ENCODE peak calls at places on chromosomes 2 and 18, in seven cellular contexts. One of them, this sample, is unnamed.

GRCh38 chr2:133458280-133458679 is 110.0 kb downstream of the NCKAP5 start:
- DNase-seq in cardiac fibroblast: peak; percentile 74
- DNase-seq in stomach: no peak
- DNase-seq in CD4-positive, alpha-beta memory T cell: no peak
- DNase-seq in dorsolateral prefrontal cortex: no peak
- DNase-seq in lower lobe of right lung: no peak
- DNase-seq in CD8-positive, alpha-beta memory T cell: no peak
- DNase-seq in this sample: no peak

GRCh38 chr2:88826399-88826798 is 134.9 kb downstream of the RPIA start:
- DNase-seq in cardiac fibroblast: peak; percentile 10
- DNase-seq in stomach: no peak
- DNase-seq in CD4-positive, alpha-beta memory T cell: no peak
- DNase-seq in dorsolateral prefrontal cortex: no peak
- DNase-seq in lower lobe of right lung: no peak
- DNase-seq in CD8-positive, alpha-beta memory T cell: no peak
- DNase-seq in this sample: no peak

GRCh38 chr2:142670362-142670761 is 207.1 kb upstream of the KYNU start:
- DNase-seq in cardiac fibroblast: no peak
- DNase-seq in stomach: no peak
- DNase-seq in CD4-positive, alpha-beta memory T cell: no peak
- DNase-seq in dorsolateral prefrontal cortex: no peak
- DNase-seq in lower lobe of right lung: no peak
- DNase-seq in CD8-positive, alpha-beta memory T cell: no peak
- DNase-seq in this sample: no peak

GRCh38 chr2:31055938-31056337 is 82.3 kb downstream of the GALNT14 start:
- DNase-seq in cardiac fibroblast: no peak
- DNase-seq in stomach: no peak
- DNase-seq in CD4-positive, alpha-beta memory T cell: no peak
- DNase-seq in dorsolateral prefrontal cortex: no peak
- DNase-seq in lower lobe of right lung: no peak
- DNase-seq in CD8-positive, alpha-beta memory T cell: no peak
- DNase-seq in this sample: no peak

GRCh38 chr2:156719036-156719435 is 282.9 kb downstream of the GPD2 start:
- DNase-seq in cardiac fibroblast: no peak
- DNase-seq in stomach: no peak
- DNase-seq in CD4-positive, alpha-beta memory T cell: no peak
- DNase-seq in dorsolateral prefrontal cortex: no peak
- DNase-seq in lower lobe of right lung: no peak
- DNase-seq in CD8-positive, alpha-beta memory T cell: no peak
- DNase-seq in this sample: no peak

GRCh38 chr2:105783151-105783738 is 38.5 kb downstream of the NCK2 start:
- DNase-seq in cardiac fibroblast: no peak
- DNase-seq in stomach: no peak
- DNase-seq in CD4-positive, alpha-beta memory T cell: no peak
- DNase-seq in dorsolateral prefrontal cortex: no peak
- DNase-seq in lower lobe of right lung: no peak
- DNase-seq in CD8-positive, alpha-beta memory T cell: peak; percentile 30
- DNase-seq in this sample: no peak

GRCh38 chr2:211014376-211014775 is 458.0 kb downstream of the CPS1 start:
- DNase-seq in cardiac fibroblast: no peak
- DNase-seq in stomach: no peak
- DNase-seq in CD4-positive, alpha-beta memory T cell: no peak
- DNase-seq in dorsolateral prefrontal cortex: no peak
- DNase-seq in lower lobe of right lung: no peak
- DNase-seq in CD8-positive, alpha-beta memory T cell: no peak
- DNase-seq in this sample: no peak

GRCh38 chr18:73962251-73962650 is 185.4 kb downstream of the FBXO15 start:
- DNase-seq in cardiac fibroblast: peak; percentile 9
- DNase-seq in stomach: no peak
- DNase-seq in CD4-positive, alpha-beta memory T cell: no peak
- DNase-seq in dorsolateral prefrontal cortex: no peak
- DNase-seq in lower lobe of right lung: no peak
- DNase-seq in CD8-positive, alpha-beta memory T cell: no peak
- DNase-seq in this sample: no peak

GRCh38 chr2:194126418-194126817 is 1530.6 kb upstream of the SLC39A10 start:
- DNase-seq in cardiac fibroblast: no peak
- DNase-seq in stomach: no peak
- DNase-seq in CD4-positive, alpha-beta memory T cell: no peak
- DNase-seq in dorsolateral prefrontal cortex: no peak
- DNase-seq in lower lobe of right lung: no peak
- DNase-seq in CD8-positive, alpha-beta memory T cell: no peak
- DNase-seq in this sample: no peak

GRCh38 chr2:46335404-46335965 is 38.3 kb downstream of the EPAS1 start:
- DNase-seq in cardiac fibroblast: peak; percentile 93
- DNase-seq in stomach: no peak
- DNase-seq in CD4-positive, alpha-beta memory T cell: no peak
- DNase-seq in dorsolateral prefrontal cortex: no peak
- DNase-seq in lower lobe of right lung: peak; percentile 61
- DNase-seq in CD8-positive, alpha-beta memory T cell: no peak
- DNase-seq in this sample: peak; percentile 44

GRCh38 chr2:26668041-26668440 is 24.5 kb upstream of the KCNK3 start:
- DNase-seq in cardiac fibroblast: no peak
- DNase-seq in stomach: no peak
- DNase-seq in CD4-positive, alpha-beta memory T cell: no peak
- DNase-seq in dorsolateral prefrontal cortex: no peak
- DNase-seq in lower lobe of right lung: no peak
- DNase-seq in CD8-positive, alpha-beta memory T cell: no peak
- DNase-seq in this sample: no peak

GRCh38 chr2:127155901-127156300 is 48.9 kb upstream of the BIN1 start:
- DNase-seq in cardiac fibroblast: peak; percentile 65
- DNase-seq in stomach: no peak
- DNase-seq in CD4-positive, alpha-beta memory T cell: no peak
- DNase-seq in dorsolateral prefrontal cortex: no peak
- DNase-seq in lower lobe of right lung: no peak
- DNase-seq in CD8-positive, alpha-beta memory T cell: no peak
- DNase-seq in this sample: peak; percentile 75

GRCh38 chr2:172106128-172106961 is 3.6 kb upstream of the DLX2 start:
- DNase-seq in cardiac fibroblast: peak; percentile 62
- DNase-seq in stomach: no peak
- DNase-seq in CD4-positive, alpha-beta memory T cell: no peak
- DNase-seq in dorsolateral prefrontal cortex: no peak
- DNase-seq in lower lobe of right lung: no peak
- DNase-seq in CD8-positive, alpha-beta memory T cell: no peak
- DNase-seq in this sample: peak; percentile 20

GRCh38 chr18:37450434-37451133 is 115.0 kb downstream of the CELF4 start:
- DNase-seq in cardiac fibroblast: no peak
- DNase-seq in stomach: no peak
- DNase-seq in CD4-positive, alpha-beta memory T cell: no peak
- DNase-seq in dorsolateral prefrontal cortex: no peak
- DNase-seq in lower lobe of right lung: no peak
- DNase-seq in CD8-positive, alpha-beta memory T cell: no peak
- DNase-seq in this sample: peak; percentile 70

GRCh38 chr18:54223568-54224241 is 764 bp downstream of the MBD2 start:
- DNase-seq in cardiac fibroblast: peak; percentile 93
- DNase-seq in stomach: peak; percentile 69
- DNase-seq in CD4-positive, alpha-beta memory T cell: peak; percentile 14
- DNase-seq in dorsolateral prefrontal cortex: peak; percentile 4
- DNase-seq in lower lobe of right lung: peak; percentile 63
- DNase-seq in CD8-positive, alpha-beta memory T cell: no peak
- DNase-seq in this sample: peak; percentile 70

GRCh38 chr2:88121678-88122077 is 6.2 kb downstream of the FABP1 start:
- DNase-seq in cardiac fibroblast: no peak
- DNase-seq in stomach: no peak
- DNase-seq in CD4-positive, alpha-beta memory T cell: no peak
- DNase-seq in dorsolateral prefrontal cortex: no peak
- DNase-seq in lower lobe of right lung: no peak
- DNase-seq in CD8-positive, alpha-beta memory T cell: no peak
- DNase-seq in this sample: no peak

GRCh38 chr2:203823179-203823578 is 44.4 kb upstream of the CTLA4 start:
- DNase-seq in cardiac fibroblast: no peak
- DNase-seq in stomach: no peak
- DNase-seq in CD4-positive, alpha-beta memory T cell: no peak
- DNase-seq in dorsolateral prefrontal cortex: no peak
- DNase-seq in lower lobe of right lung: no peak
- DNase-seq in CD8-positive, alpha-beta memory T cell: no peak
- DNase-seq in this sample: no peak

GRCh38 chr2:189254268-189254883 is 74.8 kb upstream of the COL5A2 start:
- DNase-seq in cardiac fibroblast: peak; percentile 70
- DNase-seq in stomach: no peak
- DNase-seq in CD4-positive, alpha-beta memory T cell: no peak
- DNase-seq in dorsolateral prefrontal cortex: no peak
- DNase-seq in lower lobe of right lung: peak; percentile 44
- DNase-seq in CD8-positive, alpha-beta memory T cell: no peak
- DNase-seq in this sample: peak; percentile 69

GRCh38 chr2:105671156-105671555 is 73.6 kb upstream of the NCK2 start:
- DNase-seq in cardiac fibroblast: peak; percentile 73
- DNase-seq in stomach: no peak
- DNase-seq in CD4-positive, alpha-beta memory T cell: no peak
- DNase-seq in dorsolateral prefrontal cortex: peak; percentile 28
- DNase-seq in lower lobe of right lung: no peak
- DNase-seq in CD8-positive, alpha-beta memory T cell: no peak
- DNase-seq in this sample: peak; percentile 51

GRCh38 chr2:26273501-26273900 is 28.8 kb downstream of the HADHB start:
- DNase-seq in cardiac fibroblast: peak; percentile 32
- DNase-seq in stomach: no peak
- DNase-seq in CD4-positive, alpha-beta memory T cell: no peak
- DNase-seq in dorsolateral prefrontal cortex: no peak
- DNase-seq in lower lobe of right lung: no peak
- DNase-seq in CD8-positive, alpha-beta memory T cell: no peak
- DNase-seq in this sample: no peak

GRCh38 chr2:29060491-29060890 is 13.8 kb downstream of the PCARE start:
- DNase-seq in cardiac fibroblast: no peak
- DNase-seq in stomach: no peak
- DNase-seq in CD4-positive, alpha-beta memory T cell: no peak
- DNase-seq in dorsolateral prefrontal cortex: no peak
- DNase-seq in lower lobe of right lung: no peak
- DNase-seq in CD8-positive, alpha-beta memory T cell: no peak
- DNase-seq in this sample: no peak

GRCh38 chr2:84856785-84857184 is 24.1 kb downstream of the TRABD2A start:
- DNase-seq in cardiac fibroblast: no peak
- DNase-seq in stomach: no peak
- DNase-seq in CD4-positive, alpha-beta memory T cell: no peak
- DNase-seq in dorsolateral prefrontal cortex: no peak
- DNase-seq in lower lobe of right lung: no peak
- DNase-seq in CD8-positive, alpha-beta memory T cell: no peak
- DNase-seq in this sample: no peak

GRCh38 chr18:34978953-34979608 is 62.1 kb upstream of the MAPRE2 start:
- DNase-seq in cardiac fibroblast: peak; percentile 93
- DNase-seq in stomach: peak; percentile 72
- DNase-seq in CD4-positive, alpha-beta memory T cell: peak; percentile 15
- DNase-seq in dorsolateral prefrontal cortex: peak; percentile 49
- DNase-seq in lower lobe of right lung: peak; percentile 58
- DNase-seq in CD8-positive, alpha-beta memory T cell: peak; percentile 32
- DNase-seq in this sample: peak; percentile 60

GRCh38 chr2:151771599-151772358 is 37.5 kb upstream of the NEB start:
- DNase-seq in cardiac fibroblast: peak; percentile 34
- DNase-seq in stomach: no peak
- DNase-seq in CD4-positive, alpha-beta memory T cell: no peak
- DNase-seq in dorsolateral prefrontal cortex: no peak
- DNase-seq in lower lobe of right lung: peak; percentile 50
- DNase-seq in CD8-positive, alpha-beta memory T cell: no peak
- DNase-seq in this sample: peak; percentile 60

GRCh38 chr2:120367221-120367620 is 21.3 kb downstream of the INHBB start:
- DNase-seq in cardiac fibroblast: no peak
- DNase-seq in stomach: no peak
- DNase-seq in CD4-positive, alpha-beta memory T cell: no peak
- DNase-seq in dorsolateral prefrontal cortex: no peak
- DNase-seq in lower lobe of right lung: no peak
- DNase-seq in CD8-positive, alpha-beta memory T cell: no peak
- DNase-seq in this sample: no peak
- H3K4me3 ChIP-seq in cardiac fibroblast: no peak overlapping the region
- H3K4me3 ChIP-seq in stomach: no peak overlapping the region
- H3K4me3 ChIP-seq in CD4-positive, alpha-beta memory T cell: no peak overlapping the region
- H3K4me3 ChIP-seq in dorsolateral prefrontal cortex: no peak overlapping the region
- H3K4me3 ChIP-seq in lower lobe of right lung: no peak overlapping the region
- H3K4me3 ChIP-seq in CD8-positive, alpha-beta memory T cell: no peak overlapping the region
- H3K4me3 ChIP-seq in this sample: no peak overlapping the region

GRCh38 chr2:183868707-183869106 is 729.6 kb upstream of the ZNF804A start:
- DNase-seq in cardiac fibroblast: peak; percentile 11
- DNase-seq in stomach: no peak
- DNase-seq in CD4-positive, alpha-beta memory T cell: no peak
- DNase-seq in dorsolateral prefrontal cortex: no peak
- DNase-seq in lower lobe of right lung: no peak
- DNase-seq in CD8-positive, alpha-beta memory T cell: no peak
- DNase-seq in this sample: no peak

GRCh38 chr2:183866666-183867065 is 731.7 kb upstream of the ZNF804A start:
- DNase-seq in cardiac fibroblast: no peak
- DNase-seq in stomach: no peak
- DNase-seq in CD4-positive, alpha-beta memory T cell: no peak
- DNase-seq in dorsolateral prefrontal cortex: no peak
- DNase-seq in lower lobe of right lung: no peak
- DNase-seq in CD8-positive, alpha-beta memory T cell: no peak
- DNase-seq in this sample: no peak

GRCh38 chr2:183872131-183872530 is 726.2 kb upstream of the ZNF804A start:
- DNase-seq in cardiac fibroblast: no peak
- DNase-seq in stomach: no peak
- DNase-seq in CD4-positive, alpha-beta memory T cell: no peak
- DNase-seq in dorsolateral prefrontal cortex: no peak
- DNase-seq in lower lobe of right lung: no peak
- DNase-seq in CD8-positive, alpha-beta memory T cell: no peak
- DNase-seq in this sample: no peak

GRCh38 chr2:183867206-183867605 is 731.1 kb upstream of the ZNF804A start:
- DNase-seq in cardiac fibroblast: no peak
- DNase-seq in stomach: no peak
- DNase-seq in CD4-positive, alpha-beta memory T cell: no peak
- DNase-seq in dorsolateral prefrontal cortex: no peak
- DNase-seq in lower lobe of right lung: no peak
- DNase-seq in CD8-positive, alpha-beta memory T cell: no peak
- DNase-seq in this sample: no peak

GRCh38 chr2:183868153-183868552 is 730.2 kb upstream of the ZNF804A start:
- DNase-seq in cardiac fibroblast: no peak
- DNase-seq in stomach: no peak
- DNase-seq in CD4-positive, alpha-beta memory T cell: no peak
- DNase-seq in dorsolateral prefrontal cortex: no peak
- DNase-seq in lower lobe of right lung: no peak
- DNase-seq in CD8-positive, alpha-beta memory T cell: no peak
- DNase-seq in this sample: no peak
- H3K4me3 ChIP-seq in cardiac fibroblast: no peak overlapping the region
- H3K4me3 ChIP-seq in stomach: no peak overlapping the region
- H3K4me3 ChIP-seq in CD4-positive, alpha-beta memory T cell: no peak overlapping the region
- H3K4me3 ChIP-seq in dorsolateral prefrontal cortex: no peak overlapping the region
- H3K4me3 ChIP-seq in lower lobe of right lung: no peak overlapping the region
- H3K4me3 ChIP-seq in CD8-positive, alpha-beta memory T cell: no peak overlapping the region
- H3K4me3 ChIP-seq in this sample: no peak overlapping the region

GRCh38 chr2:160210599-160211138 is 10.6 kb upstream of the ITGB6 start:
- DNase-seq in cardiac fibroblast: peak; percentile 84
- DNase-seq in stomach: peak; percentile 79
- DNase-seq in CD4-positive, alpha-beta memory T cell: peak; percentile 61
- DNase-seq in dorsolateral prefrontal cortex: no peak
- DNase-seq in lower lobe of right lung: peak; percentile 82
- DNase-seq in CD8-positive, alpha-beta memory T cell: peak; percentile 61
- DNase-seq in this sample: peak; percentile 72
- H3K4me3 ChIP-seq in cardiac fibroblast: no peak overlapping the region
- H3K4me3 ChIP-seq in stomach: no peak overlapping the region
- H3K4me3 ChIP-seq in CD4-positive, alpha-beta memory T cell: no peak overlapping the region
- H3K4me3 ChIP-seq in dorsolateral prefrontal cortex: no peak overlapping the region
- H3K4me3 ChIP-seq in lower lobe of right lung: no peak overlapping the region
- H3K4me3 ChIP-seq in CD8-positive, alpha-beta memory T cell: no peak overlapping the region
- H3K4me3 ChIP-seq in this sample: no peak overlapping the region

DNA sequence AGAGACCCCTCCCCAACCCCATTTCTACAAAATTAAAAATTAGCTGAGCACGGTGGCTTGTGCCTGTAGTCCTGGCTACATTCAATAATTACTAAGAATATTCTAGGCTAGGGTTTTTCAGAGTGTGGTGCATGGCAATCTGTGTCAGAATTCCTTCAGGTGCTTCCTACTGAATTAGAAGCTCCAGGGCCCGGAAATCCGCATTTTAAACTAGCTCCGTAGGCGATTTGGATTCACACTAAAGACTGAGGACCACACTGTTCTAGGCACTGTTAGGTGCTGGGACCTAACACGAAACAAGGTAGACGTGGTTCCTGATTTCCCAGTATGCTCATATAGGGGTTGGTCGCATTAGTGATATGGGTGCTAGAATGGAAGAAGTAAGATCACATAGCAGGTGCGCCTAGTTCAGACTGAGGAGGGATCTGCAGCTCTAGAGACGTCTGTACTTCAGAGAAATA is 571 bp upstream of the ZFAND2B start:
- DNase-seq in cardiac fibroblast: no peak
- DNase-seq in stomach: no peak
- DNase-seq in CD4-positive, alpha-beta memory T cell: no peak
- DNase-seq in dorsolateral prefrontal cortex: no peak
- DNase-seq in lower lobe of right lung: no peak
- DNase-seq in CD8-positive, alpha-beta memory T cell: no peak
- DNase-seq in this sample: no peak
- H3K4me3 ChIP-seq in cardiac fibroblast: peak overlapping the region; percentile 58
- H3K4me3 ChIP-seq in stomach: peak overlapping the region; percentile 63
- H3K4me3 ChIP-seq in CD4-positive, alpha-beta memory T cell: peak overlapping the region; percentile 67
- H3K4me3 ChIP-seq in dorsolateral prefrontal cortex: peak overlapping the region; percentile 64
- H3K4me3 ChIP-seq in lower lobe of right lung: peak overlapping the region; percentile 76
- H3K4me3 ChIP-seq in CD8-positive, alpha-beta memory T cell: peak overlapping the region; percentile 81
- H3K4me3 ChIP-seq in this sample: peak overlapping the region; percentile 59

This sample was measured in right cardiac atrium.